ENCODE peak calls at places on chromosome X, in nine cellular contexts. L is prostate gland; C is coronary artery; O is heart right ventricle; X is CD8-positive, alpha-beta T cell; B is brain microvascular endothelial cell; F is mucosa of descending colon; S is IMR-90; R is progenitor cell of endocrine pancreas. G is an unnamed sample.

GRCh38 chrX:9656277-9656676 is 109.4 kb downstream of the GPR143 start:
- DNase-seq in F (no peak), C (no peak), L (no peak), X (no peak), R (no peak), B (peak; percentile 39), O (peak; percentile 30), S (peak; percentile 31), G (no peak)

GRCh38 chrX:7270018-7270417 is 122.1 kb upstream of the PUDP start:
- DNase-seq in O (no peak), X (no peak), S (peak; percentile 58), B (no peak), R (no peak), L (no peak), C (no peak), F (no peak), G (no peak)

GRCh38 chrX:53047228-53047627 is 1.4 kb upstream of the GPR173 start:
- DNase-seq in X (no peak), O (no peak), B (no peak), L (no peak), F (no peak), S (peak; percentile 15), R (no peak), C (no peak), G (no peak)

GRCh38 chrX:42807393-42807792 is 29.4 kb upstream of the PPP1R2C start:
- DNase-seq in O (no peak), B (no peak), R (no peak), X (no peak), F (no peak), C (no peak), S (no peak), L (no peak), G (no peak)

GRCh38 chrX:139924069-139924695 is 8.7 kb downstream of the ATP11C start:
- DNase-seq in R (no peak), F (no peak), L (no peak), X (no peak), C (no peak), B (no peak), S (no peak), O (no peak), G (no peak)

GRCh38 chrX:40700640-40701342 is 34.6 kb downstream of the MED14 start:
- DNase-seq in F (no peak), C (no peak), S (no peak), X (no peak), L (no peak), R (no peak), O (no peak), B (no peak), G (no peak)

GRCh38 chrX:1661922-1662221 is 47.0 kb downstream of the ASMT start:
- DNase-seq in X (no peak), S (no peak), O (no peak), B (no peak), L (no peak), F (no peak), R (no peak), C (no peak), G (no peak)

GRCh38 chrX:119690921-119691716 is 1.8 kb downstream of the SEPTIN6 start:
- DNase-seq in X (peak; percentile 58), C (no peak), O (no peak), L (no peak), R (no peak), B (peak; percentile 17), S (peak; percentile 51), F (no peak), G (no peak)

GRCh38 chrX:13357925-13358324 is 38.1 kb upstream of the ATXN3L start:
- DNase-seq in R (no peak), C (no peak), X (no peak), O (no peak), S (peak; percentile 10), F (no peak), B (peak; percentile 47), L (peak; percentile 9), G (no peak)

GRCh38 chrX:2898861-2899512 is 30.2 kb downstream of the ARSD start:
- DNase-seq in L (peak; percentile 33), F (peak; percentile 63), S (no peak), R (no peak), O (no peak), C (no peak), X (no peak), B (no peak), G (no peak)

GRCh38 chrX:43949669-43950068 is 23.5 kb downstream of the NDP start:
- DNase-seq in C (no peak), O (peak; percentile 32), R (peak; percentile 16), S (no peak), B (no peak), L (no peak), F (peak; percentile 30), X (peak; percentile 63), G (peak; percentile 5)

GRCh38 chrX:119981286-119982070 is 37.9 kb upstream of the NKAP start:
- DNase-seq in B (peak; percentile 9), C (no peak), X (no peak), S (peak; percentile 5), R (no peak), F (peak; percentile 42), L (no peak), O (no peak), G (no peak)

GRCh38 chrX:127621780-127622179 is 430.4 kb downstream of the ACTRT1 start:
- DNase-seq in R (no peak), B (no peak), X (no peak), C (no peak), F (no peak), S (no peak), L (no peak), O (no peak), G (no peak)

GRCh38 chrX:71870337-71871098 is 40.1 kb upstream of the NHSL2 start:
- DNase-seq in O (no peak), X (no peak), B (no peak), R (peak; percentile 25), L (no peak), F (no peak), C (no peak), S (no peak), G (no peak)

GRCh38 chrX:29662759-29663503 is 552.4 kb upstream of the MAGEB2 start:
- DNase-seq in O (no peak), X (no peak), L (no peak), C (no peak), S (peak; percentile 98), R (no peak), F (no peak), B (peak; percentile 91), G (no peak)

GRCh38 chrX:53280703-53281320 is 572 bp downstream of the IQSEC2 start:
- DNase-seq in O (peak; percentile 58), S (peak; percentile 35), F (peak; percentile 56), B (peak; percentile 47), L (no peak), C (no peak), X (no peak), R (no peak), G (peak; percentile 56)

GRCh38 chrX:102651242-102651967 is at the start of gene GPRASP1:
- DNase-seq in R (peak; percentile 21), O (peak; percentile 61), C (no peak), F (peak; percentile 40), S (peak; percentile 27), B (peak; percentile 2), L (peak; percentile 55), X (peak; percentile 80), G (peak; percentile 44)

DNA sequence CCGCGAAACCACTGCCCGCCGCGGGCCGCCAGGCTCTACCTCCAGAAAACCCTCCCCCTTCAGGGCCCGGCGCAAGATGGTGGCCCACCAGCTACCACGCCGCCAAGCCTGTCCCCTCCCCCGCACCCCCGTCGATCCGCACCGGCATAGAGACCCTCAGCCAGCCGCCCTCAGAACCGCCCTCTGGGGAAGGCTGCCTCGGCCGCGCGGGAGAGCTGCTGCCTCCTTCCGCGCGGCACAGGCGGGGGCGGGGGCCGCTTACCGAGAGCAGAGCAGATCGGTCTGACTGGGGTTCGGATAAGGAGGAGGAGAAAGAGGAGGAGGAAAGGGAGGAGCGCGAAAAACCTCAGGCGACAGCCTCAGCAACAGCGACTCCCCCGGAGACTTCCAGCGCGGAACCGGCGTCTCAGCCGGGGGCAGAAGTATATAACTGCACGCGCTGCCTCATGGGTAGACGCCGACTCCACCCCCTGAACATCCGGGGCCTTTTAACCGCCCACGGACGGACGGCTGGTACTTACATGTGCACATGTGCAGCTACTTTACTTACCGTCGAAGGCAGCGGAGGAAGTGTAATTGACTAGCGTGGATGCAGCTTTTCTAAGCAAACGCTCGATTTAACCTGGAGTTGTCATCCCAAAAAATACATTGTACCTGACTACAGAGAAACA is at the start of gene ZNF280C:
- DNase-seq in X (peak; percentile 90), B (peak; percentile 91), F (peak; percentile 90), R (peak; percentile 73), C (peak; percentile 87), O (peak; percentile 87), L (peak; percentile 71), S (peak; percentile 91), G (peak; percentile 49)
- TF ChIP-seq CTCF in X (no peak), B (peak; percentile 59), F (no peak), R (peak; percentile 32), C (no peak), O (no peak), L (no peak), S (peak; percentile 42), G (no peak)

GRCh38 chrX:74788545-74789086 is 136.6 kb downstream of the NEXMIF start:
- DNase-seq in X (no peak), C (no peak), L (no peak), F (peak; percentile 1), O (no peak), R (no peak), S (no peak), B (no peak), G (no peak)
- TF ChIP-seq CTCF in X (no peak), C (no peak), L (no peak), F (no peak), O (no peak), R (peak; percentile 11), S (no peak), B (no peak), G (no peak)

GRCh38 chrX:153791104-153791852 is 2.9 kb downstream of the IDH3G start:
- DNase-seq in L (no peak), X (no peak), O (no peak), B (no peak), S (no peak), F (no peak), R (no peak), C (no peak), G (no peak)

GRCh38 chrX:153794018-153794896 is at the start of the genes IDH3G and SSR4:
- DNase-seq in R (peak; percentile 84), L (peak; percentile 87), F (peak; percentile 92), O (peak; percentile 93), X (peak; percentile 94), B (peak; percentile 84), S (peak; percentile 93), C (peak; percentile 95), G (peak; percentile 87)

GRCh38 chrX:153794897-153795816 is 689 bp downstream of the SSR4 start:
- DNase-seq in C (no peak), O (no peak), F (peak; percentile 15), X (peak; percentile 56), B (no peak), S (no peak), L (no peak), R (no peak), G (no peak)

GRCh38 chrX:153792368-153792767 is 1.8 kb downstream of the IDH3G start:
- DNase-seq in C (no peak), X (no peak), L (no peak), S (no peak), B (no peak), F (no peak), R (no peak), O (no peak), G (no peak)

GRCh38 chrX:153793291-153793690 is 884 bp downstream of the IDH3G start:
- DNase-seq in C (no peak), X (no peak), R (no peak), S (no peak), B (no peak), O (no peak), L (no peak), F (peak; percentile 21), G (no peak)
- TF ChIP-seq CTCF in C (no peak), X (no peak), R (no peak), S (no peak), B (no peak), O (no peak), L (no peak), F (no peak), G (no peak)

GRCh38 chrX:134761788-134762187 is 103.5 kb upstream of the PLAC1 start:
- DNase-seq in S (no peak), R (no peak), C (no peak), L (no peak), B (no peak), O (no peak), X (no peak), F (peak; percentile 17), G (no peak)
- TF ChIP-seq CTCF in S (peak; percentile 35), R (peak; percentile 33), C (no peak), L (no peak), B (peak; percentile 61), O (no peak), X (no peak), F (no peak), G (no peak)